ENCODE peak calls at places on chromosome 11, in seven cellular contexts. S is left cardiac atrium; X is NB4; F is HFF-Myc; H is endothelial cell; P is H4; O is CD4-positive, CD25-positive, alpha-beta regulatory T cell. Y is an unnamed sample.
A peak's percentile ranks its signal among the peaks of the same experiment; 100 is the strongest.

GRCh38 chr11:121892863-121893262 is 223.2 kb downstream of the BLID start:
- DNase-seq in X (no peak), H (no peak), S (no peak), F (no peak), O (no peak), P (no peak), Y (no peak)

GRCh38 chr11:89420981-89421380 is 70.2 kb downstream of the NOX4 start:
- DNase-seq in O (no peak), H (no peak), P (no peak), X (no peak), S (no peak), F (no peak), Y (no peak)

GRCh38 chr11:11025087-11025486 is 167.2 kb upstream of the ZBED5 start:
- DNase-seq in S (no peak), X (peak; percentile 15), P (no peak), F (no peak), H (no peak), O (no peak), Y (no peak)

GRCh38 chr11:32893947-32894827 is 1.6 kb downstream of the QSER1 start:
- DNase-seq in P (peak; percentile 90), S (no peak), O (no peak), X (peak; percentile 81), H (peak; percentile 22), F (peak; percentile 61), Y (peak; percentile 80)

GRCh38 chr11:130070109-130070828 is 575 bp downstream of the APLP2 start:
- DNase-seq in O (peak; percentile 47), F (no peak), H (peak; percentile 36), X (peak; percentile 72), P (no peak), S (peak; percentile 60), Y (no peak)

GRCh38 chr11:79400717-79401330 is 40.0 kb downstream of the TENM4 start:
- DNase-seq in O (no peak), H (peak; percentile 63), S (no peak), F (peak; percentile 4), X (peak; percentile 47), P (no peak), Y (no peak)

GRCh38 chr11:43920598-43921419 is 21.6 kb upstream of the C11orf96 start:
- DNase-seq in H (no peak), F (peak; percentile 89), P (peak; percentile 99), S (peak; percentile 66), X (peak; percentile 74), O (no peak), Y (no peak)

GRCh38 chr11:65506770-65507485 is 8.1 kb downstream of the MALAT1 start:
- DNase-seq in X (no peak), H (no peak), F (peak; percentile 83), S (peak; percentile 39), P (peak; percentile 83), O (peak; percentile 76), Y (no peak)